ENCODE peak calls at places on chromosomes 7 and 10, in four cellular contexts. One of them, this sample, is unnamed.

GRCh38 chr7:2444476-2444875 is 31.7 kb downstream of the GRIFIN start:
- DNase-seq in NCI-H1092: no peak
- DNase-seq in astrocyte of the spinal cord: peak; percentile 61
- DNase-seq in stimulated activated naive CD4-positive, alpha-beta T cell: no peak
- DNase-seq in this sample: peak; percentile 75

GRCh38 chr7:124813962-124814798 is 48.6 kb upstream of the GPR37 start:
- DNase-seq in NCI-H1092: no peak
- DNase-seq in stimulated activated naive CD4-positive, alpha-beta T cell: no peak
- DNase-seq in astrocyte of the spinal cord: peak; percentile 5
- DNase-seq in this sample: no peak

GRCh38 chr7:35725280-35725680 is 30.3 kb upstream of the HERPUD2 start:
- DNase-seq in NCI-H1092: no peak
- DNase-seq in astrocyte of the spinal cord: no peak
- DNase-seq in stimulated activated naive CD4-positive, alpha-beta T cell: peak; percentile 83
- DNase-seq in this sample: no peak

GRCh38 chr7:27739301-27739913 is 555 bp upstream of the TAX1BP1 start:
- DNase-seq in astrocyte of the spinal cord: no peak
- DNase-seq in NCI-H1092: no peak
- DNase-seq in stimulated activated naive CD4-positive, alpha-beta T cell: no peak
- DNase-seq in this sample: no peak

GRCh38 chr7:87354749-87355148 is 9.3 kb downstream of the CROT start:
- DNase-seq in stimulated activated naive CD4-positive, alpha-beta T cell: no peak
- DNase-seq in NCI-H1092: no peak
- DNase-seq in astrocyte of the spinal cord: peak; percentile 25
- DNase-seq in this sample: no peak

GRCh38 chr10:48518926-48519730 is 85.7 kb downstream of the ARHGAP22 start:
- DNase-seq in stimulated activated naive CD4-positive, alpha-beta T cell: no peak
- DNase-seq in NCI-H1092: no peak
- DNase-seq in astrocyte of the spinal cord: no peak
- DNase-seq in this sample: no peak

GRCh38 chr7:13742719-13743640 is 246.5 kb downstream of the ETV1 start:
- DNase-seq in astrocyte of the spinal cord: peak; percentile 77
- DNase-seq in stimulated activated naive CD4-positive, alpha-beta T cell: no peak
- DNase-seq in NCI-H1092: peak; percentile 28
- DNase-seq in this sample: peak; percentile 63

GRCh38 chr7:106065560-106066500 is 46.3 kb downstream of the SYPL1 start:
- DNase-seq in astrocyte of the spinal cord: peak; percentile 44
- DNase-seq in stimulated activated naive CD4-positive, alpha-beta T cell: no peak
- DNase-seq in NCI-H1092: no peak
- DNase-seq in this sample: peak; percentile 45

GRCh38 chr7:51129527-51130472 is 186.8 kb downstream of the COBL start:
- DNase-seq in NCI-H1092: no peak
- DNase-seq in stimulated activated naive CD4-positive, alpha-beta T cell: no peak
- DNase-seq in astrocyte of the spinal cord: no peak
- DNase-seq in this sample: no peak

GRCh38 chr10:50552771-50553535 is 70.8 kb downstream of the SGMS1 start:
- DNase-seq in astrocyte of the spinal cord: no peak
- DNase-seq in NCI-H1092: no peak
- DNase-seq in stimulated activated naive CD4-positive, alpha-beta T cell: no peak
- DNase-seq in this sample: peak; percentile 53

GRCh38 chr10:97708976-97709745 is 4.4 kb upstream of the MARVELD1 start:
- DNase-seq in astrocyte of the spinal cord: peak; percentile 80
- DNase-seq in stimulated activated naive CD4-positive, alpha-beta T cell: peak; percentile 16
- DNase-seq in NCI-H1092: no peak
- DNase-seq in this sample: peak; percentile 83

GRCh38 chr10:80632742-80633141 is 95.0 kb downstream of the SH2D4B start:
- DNase-seq in astrocyte of the spinal cord: no peak
- DNase-seq in stimulated activated naive CD4-positive, alpha-beta T cell: no peak
- DNase-seq in NCI-H1092: no peak
- DNase-seq in this sample: no peak

GRCh38 chr7:2856388-2857169 is 12.5 kb upstream of the GNA12 start:
- DNase-seq in NCI-H1092: no peak
- DNase-seq in stimulated activated naive CD4-positive, alpha-beta T cell: no peak
- DNase-seq in astrocyte of the spinal cord: no peak
- DNase-seq in this sample: no peak

GRCh38 chr10:88186335-88186734 is 322.9 kb downstream of the PTEN start:
- DNase-seq in NCI-H1092: no peak
- DNase-seq in astrocyte of the spinal cord: no peak
- DNase-seq in stimulated activated naive CD4-positive, alpha-beta T cell: no peak
- DNase-seq in this sample: peak; percentile 89

GRCh38 chr7:128876978-128877755 is 14.5 kb downstream of the ATP6V1F start:
- DNase-seq in astrocyte of the spinal cord: no peak
- DNase-seq in stimulated activated naive CD4-positive, alpha-beta T cell: no peak
- DNase-seq in NCI-H1092: no peak
- DNase-seq in this sample: no peak

GRCh38 chr7:1692500-1693418 is 22.7 kb downstream of the ELFN1 start:
- DNase-seq in NCI-H1092: no peak
- DNase-seq in stimulated activated naive CD4-positive, alpha-beta T cell: no peak
- DNase-seq in astrocyte of the spinal cord: no peak
- DNase-seq in this sample: no peak

GRCh38 chr10:123967626-123968243 is 76.1 kb upstream of the CPXM2 start:
- DNase-seq in NCI-H1092: no peak
- DNase-seq in stimulated activated naive CD4-positive, alpha-beta T cell: no peak
- DNase-seq in astrocyte of the spinal cord: peak; percentile 43
- DNase-seq in this sample: peak; percentile 34

GRCh38 chr10:132206806-132207535 is 20.2 kb downstream of the DPYSL4 start:
- DNase-seq in stimulated activated naive CD4-positive, alpha-beta T cell: no peak
- DNase-seq in NCI-H1092: no peak
- DNase-seq in astrocyte of the spinal cord: no peak
- DNase-seq in this sample: no peak

GRCh38 chr10:34670101-34670500 is 145.0 kb downstream of the PARD3 start:
- DNase-seq in astrocyte of the spinal cord: no peak
- DNase-seq in stimulated activated naive CD4-positive, alpha-beta T cell: no peak
- DNase-seq in NCI-H1092: no peak
- DNase-seq in this sample: no peak

GRCh38 chr10:86294346-86295265 is 72.0 kb downstream of the GRID1 start:
- DNase-seq in stimulated activated naive CD4-positive, alpha-beta T cell: no peak
- DNase-seq in astrocyte of the spinal cord: no peak
- DNase-seq in NCI-H1092: no peak
- DNase-seq in this sample: no peak

This sample was measured in fibroblast of gingiva.